ENCODE peak calls at places on chromosome 6, in eight cellular contexts. U, X, S, Q, B, J, E and Y are unnamed samples.

GRCh38 chr6:34126419-34126818 is 19.5 kb downstream of the GRM4 start:
- DNase-seq in U (no peak), X (no peak), S (no peak), Q (no peak), B (no peak), J (no peak), E (no peak), Y (no peak)

GRCh38 chr6:161459008-161459407 is 185.1 kb upstream of the AGPAT4 start:
- DNase-seq in U (no peak), X (no peak), S (no peak), Q (no peak), B (no peak), J (no peak), E (no peak), Y (no peak)

GRCh38 chr6:13922750-13923149 is 2.0 kb upstream of the RNF182 start:
- DNase-seq in U (no peak), X (no peak), S (no peak), Q (no peak), B (no peak), J (no peak), E (no peak), Y (no peak)

GRCh38 chr6:10555625-10556309 is 34.6 kb downstream of the GCNT2 start:
- DNase-seq in U (peak; percentile 66), X (no peak), S (peak; percentile 86), Q (no peak), B (peak; percentile 38), J (peak; percentile 68), E (peak; percentile 37), Y (peak; percentile 88)

GRCh38 chr6:23174781-23175361 is 605.5 kb downstream of the HDGFL1 start:
- DNase-seq in U (no peak), X (no peak), S (no peak), Q (no peak), B (no peak), J (no peak), E (no peak), Y (no peak)

GRCh38 chr6:53347921-53348435 is 772 bp downstream of the ELOVL5 start:
- DNase-seq in U (peak; percentile 77), X (peak; percentile 32), S (peak; percentile 84), Q (peak; percentile 70), B (peak; percentile 62), J (peak; percentile 77), E (peak; percentile 72), Y (peak; percentile 55)

GRCh38 chr6:68559052-68559451 is 76.0 kb upstream of the ADGRB3 start:
- DNase-seq in U (no peak), X (no peak), S (no peak), Q (no peak), B (no peak), J (no peak), E (no peak), Y (no peak)

GRCh38 chr6:16540804-16541752 is 220.2 kb downstream of the ATXN1 start:
- DNase-seq in U (peak; percentile 63), X (no peak), S (no peak), Q (peak; percentile 46), B (peak; percentile 56), J (no peak), E (peak; percentile 54), Y (no peak)

GRCh38 chr6:29827579-29828470 is at the start of gene HLA-G:
- DNase-seq in U (no peak), X (no peak), S (no peak), Q (no peak), B (no peak), J (no peak), E (no peak), Y (no peak)

GRCh38 chr6:45946352-45946751 is 69.3 kb downstream of the CLIC5 start:
- DNase-seq in U (no peak), X (no peak), S (no peak), Q (peak; percentile 41), B (peak; percentile 32), J (no peak), E (peak; percentile 44), Y (no peak)

GRCh38 chr6:32968093-32968769 is at the start of gene BRD2:
- DNase-seq in U (peak; percentile 99), X (peak; percentile 92), S (peak; percentile 97), Q (peak; percentile 98), B (peak; percentile 95), J (peak; percentile 97), E (peak; percentile 95), Y (peak; percentile 93)

GRCh38 chr6:32968770-32969684 is 633 bp downstream of the BRD2 start:
- DNase-seq in U (peak; percentile 92), X (peak; percentile 40), S (no peak), Q (peak; percentile 70), B (peak; percentile 68), J (peak; percentile 87), E (peak; percentile 83), Y (peak; percentile 70)

GRCh38 chr6:32971245-32971580 is 2.8 kb downstream of the BRD2 start:
- DNase-seq in U (no peak), X (no peak), S (no peak), Q (no peak), B (no peak), J (no peak), E (no peak), Y (no peak)

GRCh38 chr6:32970413-32971244 is 2.2 kb downstream of the BRD2 start:
- DNase-seq in U (peak; percentile 96), X (peak; percentile 64), S (peak; percentile 92), Q (peak; percentile 92), B (peak; percentile 90), J (peak; percentile 92), E (peak; percentile 90), Y (peak; percentile 83)

DNA sequence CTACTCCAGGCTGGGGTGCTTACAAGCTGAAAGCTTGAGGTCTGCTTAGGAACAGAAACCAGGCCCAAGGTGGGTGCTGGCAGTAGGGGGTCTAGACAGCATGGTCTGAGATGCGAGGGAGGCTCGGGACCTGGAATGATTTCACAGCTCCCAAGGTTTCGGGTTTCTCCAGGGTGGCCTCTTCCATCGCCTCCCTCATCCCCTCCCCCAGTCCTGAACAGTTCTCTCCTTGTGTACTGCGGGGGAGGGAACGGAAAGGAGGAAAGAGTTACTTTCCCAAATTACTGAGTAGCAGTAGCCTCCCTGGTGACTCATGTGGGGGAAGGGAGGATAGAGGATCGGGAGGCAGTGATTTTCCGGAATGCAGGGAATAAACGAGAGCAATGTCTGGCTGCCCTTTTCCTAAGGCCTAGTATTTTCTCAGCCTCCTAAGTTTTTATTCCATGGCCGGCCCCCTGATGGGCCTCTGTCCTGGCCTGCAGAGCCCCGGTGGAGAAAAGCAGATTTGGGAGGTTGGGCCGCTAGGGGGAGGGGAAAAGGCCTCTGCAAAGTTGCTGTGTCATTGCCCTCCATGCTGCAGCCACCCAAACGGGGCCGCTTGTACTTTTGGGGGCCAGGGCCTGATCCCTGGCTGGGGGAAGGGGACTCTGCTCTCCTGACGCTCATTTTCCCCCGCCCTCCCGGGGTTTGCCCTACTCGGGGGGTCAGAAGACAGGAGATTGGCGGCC is 1.5 kb downstream of the BRD2 start:
- DNase-seq in U (peak; percentile 88), X (peak; percentile 66), S (peak; percentile 86), Q (peak; percentile 83), B (peak; percentile 79), J (peak; percentile 89), E (peak; percentile 86), Y (peak; percentile 69)
- TF ChIP-seq CTCF in U (peak; percentile 38), X (no peak), S (peak; percentile 31), Q (peak; percentile 46), B (peak; percentile 64), J (peak; percentile 59), E (peak; percentile 79), Y (peak; percentile 75)

GRCh38 chr6:113819169-113819830 is 37.8 kb upstream of the MARCKS start:
- DNase-seq in U (no peak), X (no peak), S (no peak), Q (no peak), B (no peak), J (peak; percentile 82), E (no peak), Y (no peak)
- H3K27ac ChIP-seq in U (no peak overlapping the region), X (no peak overlapping the region), S (no peak overlapping the region), Q (no peak overlapping the region), B (no peak overlapping the region), J (peak overlapping the region; percentile 56), E (no peak overlapping the region), Y (no peak overlapping the region)

GRCh38 chr6:169234634-169235033 is 19.0 kb downstream of the THBS2 start:
- DNase-seq in U (no peak), X (no peak), S (peak; percentile 48), Q (no peak), B (no peak), J (no peak), E (no peak), Y (no peak)
- TF ChIP-seq CTCF in U (no peak), X (no peak), S (no peak), Q (no peak), B (no peak), J (no peak), E (no peak), Y (no peak)

DNA sequence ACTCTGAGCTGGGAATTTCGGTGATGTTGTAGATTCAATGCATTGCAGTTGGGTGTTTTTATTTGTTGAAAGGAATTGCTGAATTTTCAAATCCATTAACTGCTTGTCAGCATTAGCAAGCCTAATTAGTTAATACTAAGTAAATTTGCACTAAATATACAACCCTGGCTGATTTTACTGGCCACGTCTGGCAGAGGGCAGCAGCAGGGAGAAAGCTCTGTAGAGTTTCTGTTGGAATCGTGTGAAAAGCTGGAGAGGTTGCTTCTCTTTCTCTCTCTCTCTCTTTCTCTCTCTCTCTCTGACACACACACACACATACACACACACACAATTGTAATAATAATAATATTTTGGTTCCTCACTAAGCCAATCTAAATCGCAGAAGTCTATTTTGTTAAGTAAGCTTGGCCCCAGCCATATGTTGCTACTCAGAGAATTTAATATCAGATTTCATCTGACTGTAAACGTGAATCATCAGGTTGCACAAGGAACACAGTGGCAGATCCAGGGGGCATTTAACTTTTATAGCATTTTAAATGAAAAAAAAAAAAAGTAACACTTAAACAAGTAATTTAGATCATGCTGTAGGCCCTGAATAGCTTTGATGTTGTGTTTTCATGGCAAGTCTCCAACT is 289.5 kb downstream of the ESR1 start:
- DNase-seq in U (no peak), X (no peak), S (no peak), Q (no peak), B (no peak), J (no peak), E (no peak), Y (no peak)
- H3K27ac ChIP-seq in U (peak overlapping the region; percentile 71), X (no peak overlapping the region), S (no peak overlapping the region), Q (peak overlapping the region; percentile 79), B (peak overlapping the region; percentile 23), J (no peak overlapping the region), E (no peak overlapping the region), Y (peak overlapping the region; percentile 3)